ENCODE peak calls at places on chromosome 19, in five cellular contexts. One of them, this sample, is unnamed.
A peak's percentile ranks its signal among the peaks of the same experiment; 100 is the strongest.

GRCh38 chr19:13160557-13160956 is 10.3 kb downstream of the IER2 start:
- DNase-seq in IMR-90: peak; percentile 66
- DNase-seq in nephron progenitor cell: no peak
- DNase-seq in endothelial cell of umbilical vein: no peak
- DNase-seq in SW480: no peak
- DNase-seq in this sample: peak; percentile 36

GRCh38 chr19:52492201-52492960 is 35.1 kb upstream of the ZNF808 start:
- DNase-seq in SW480: no peak
- DNase-seq in IMR-90: no peak
- DNase-seq in nephron progenitor cell: peak; percentile 61
- DNase-seq in endothelial cell of umbilical vein: no peak
- DNase-seq in this sample: no peak

GRCh38 chr19:29012457-29012856 is 200.5 kb downstream of the UQCRFS1 start:
- DNase-seq in endothelial cell of umbilical vein: no peak
- DNase-seq in nephron progenitor cell: no peak
- DNase-seq in IMR-90: no peak
- DNase-seq in SW480: no peak
- DNase-seq in this sample: no peak

GRCh38 chr19:16442386-16443276 is 29.1 kb downstream of the EPS15L1 start:
- DNase-seq in endothelial cell of umbilical vein: peak; percentile 50
- DNase-seq in nephron progenitor cell: no peak
- DNase-seq in SW480: no peak
- DNase-seq in IMR-90: no peak
- DNase-seq in this sample: no peak

GRCh38 chr19:55486971-55487883 is 1.0 kb upstream of the SSC5D start:
- DNase-seq in nephron progenitor cell: peak; percentile 68
- DNase-seq in endothelial cell of umbilical vein: peak; percentile 83
- DNase-seq in SW480: peak; percentile 90
- DNase-seq in IMR-90: peak; percentile 97
- DNase-seq in this sample: peak; percentile 88

GRCh38 chr19:39852882-39853281 is 6.7 kb upstream of the FBL start:
- DNase-seq in IMR-90: no peak
- DNase-seq in nephron progenitor cell: no peak
- DNase-seq in endothelial cell of umbilical vein: no peak
- DNase-seq in SW480: no peak
- DNase-seq in this sample: no peak

GRCh38 chr19:772730-773436 is 22.0 kb downstream of the MISP start:
- DNase-seq in endothelial cell of umbilical vein: no peak
- DNase-seq in IMR-90: no peak
- DNase-seq in nephron progenitor cell: peak; percentile 74
- DNase-seq in SW480: no peak
- DNase-seq in this sample: no peak

GRCh38 chr19:45972081-45972943 is 1.4 kb downstream of the NOVA2 start:
- DNase-seq in SW480: peak; percentile 63
- DNase-seq in endothelial cell of umbilical vein: no peak
- DNase-seq in nephron progenitor cell: no peak
- DNase-seq in IMR-90: no peak
- DNase-seq in this sample: no peak

This sample was measured in brain microvascular endothelial cell.